ENCODE peak calls at places on chromosomes 5 and 9, in four cellular contexts. P is endothelial cell, U is A549, D is kidney. V is an unnamed sample.

GRCh38 chr5:36875789-36876388 is 680 bp upstream of the NIPBL start:
- DNase-seq in U (peak; percentile 38), P (peak; percentile 82), D (peak; percentile 95), V (peak; percentile 77)

GRCh38 chr5:96875805-96876291 is 452 bp upstream of the ERAP2 start:
- DNase-seq in P (no peak), D (no peak), U (peak; percentile 25), V (no peak)

GRCh38 chr5:117204404-117204803 is 629.8 kb upstream of the SEMA6A start:
- DNase-seq in D (no peak), P (no peak), U (no peak), V (no peak)

GRCh38 chr5:116382025-116382873 is 192.4 kb downstream of the SEMA6A start:
- DNase-seq in U (no peak), P (no peak), D (no peak), V (no peak)

GRCh38 chr9:84254972-84255371 is 85.6 kb downstream of the SLC28A3 start:
- DNase-seq in P (no peak), U (no peak), D (no peak), V (no peak)

GRCh38 chr5:61280205-61280604 is 51.9 kb upstream of the ZSWIM6 start:
- DNase-seq in U (no peak), P (no peak), D (no peak), V (no peak)

GRCh38 chr5:72252574-72253155 is 67.4 kb downstream of the MRPS27 start:
- DNase-seq in P (no peak), U (no peak), D (no peak), V (no peak)

GRCh38 chr9:14393382-14393781 is 79.4 kb upstream of the NFIB start:
- DNase-seq in U (no peak), P (no peak), D (no peak), V (no peak)

GRCh38 chr9:126146254-126147145 is 180.1 kb upstream of the MVB12B start:
- DNase-seq in D (peak; percentile 54), U (peak; percentile 70), P (peak; percentile 48), V (peak; percentile 70)

GRCh38 chr5:160629007-160629402 is 207.3 kb downstream of the PTTG1 start:
- DNase-seq in P (no peak), U (no peak), D (no peak), V (no peak)

GRCh38 chr9:98923724-98924123 is 20.0 kb upstream of the COL15A1 start:
- DNase-seq in P (no peak), D (no peak), U (no peak), V (no peak)

GRCh38 chr5:59496524-59497134 is 396.9 kb downstream of the PDE4D start:
- DNase-seq in U (no peak), P (peak; percentile 35), D (no peak), V (no peak)

GRCh38 chr5:76391014-76391413 is 12.1 kb upstream of the IQGAP2 start:
- DNase-seq in P (no peak), D (no peak), U (no peak), V (no peak)

GRCh38 chr5:170360712-170361501 is 28.3 kb downstream of the KCNMB1 start:
- DNase-seq in D (no peak), U (no peak), P (no peak), V (no peak)

GRCh38 chr9:132637351-132637750 is 32.4 kb downstream of the DDX31 start:
- DNase-seq in P (no peak), U (no peak), D (no peak), V (no peak)

GRCh38 chr5:78109891-78110324 is 184.6 kb downstream of the AP3B1 start:
- DNase-seq in P (no peak), U (no peak), D (no peak), V (peak; percentile 29)

GRCh38 chr5:137325721-137326120 is 173.4 kb downstream of the SPOCK1 start:
- DNase-seq in U (no peak), D (no peak), P (no peak), V (no peak)

GRCh38 chr5:43294226-43294625 is 19.0 kb downstream of the HMGCS1 start:
- DNase-seq in P (no peak), D (no peak), U (no peak), V (no peak)

DNA sequence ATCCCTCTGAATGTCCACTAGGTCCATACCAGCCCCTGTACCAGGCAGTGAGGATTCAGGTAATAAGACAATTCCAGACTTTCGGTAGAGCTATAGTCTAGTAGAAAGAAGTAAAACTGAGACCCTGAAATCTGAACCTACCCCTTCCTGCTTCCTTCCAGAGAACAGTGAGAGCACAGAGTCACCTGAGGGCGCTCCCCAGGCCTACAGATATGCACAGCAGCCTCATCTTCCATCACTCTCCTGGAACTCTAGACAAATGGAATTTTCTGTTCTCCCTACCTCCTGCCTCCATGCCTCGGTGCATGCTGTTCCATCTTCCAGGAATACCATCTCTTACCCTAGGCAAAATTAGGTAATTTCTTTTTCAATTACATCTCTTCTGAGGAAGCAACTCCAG is 3.1 kb upstream of the GNA14 start:
- DNase-seq in U (no peak), P (no peak), D (no peak), V (no peak)
- TF ChIP-seq CTCF in U (no peak), P (no peak), D (no peak), V (no peak)

DNA sequence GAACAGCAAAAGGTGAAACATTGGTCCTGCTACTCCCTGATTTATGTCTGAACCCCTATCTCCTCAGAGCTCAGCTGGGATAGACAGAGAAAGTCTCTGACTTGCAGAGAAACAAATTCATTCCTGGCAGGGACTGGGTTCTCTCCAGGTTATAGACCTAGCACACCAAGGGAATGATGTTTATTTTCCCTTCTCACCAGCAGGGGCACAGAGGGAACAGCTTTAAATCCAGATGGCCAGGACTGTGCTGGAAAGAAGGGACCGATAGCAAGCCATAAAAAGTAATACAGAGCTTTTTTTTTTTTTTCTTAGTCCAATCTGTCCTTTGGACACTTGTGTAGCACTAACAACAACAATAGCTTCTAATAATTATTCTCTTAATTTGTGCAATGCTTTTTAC is 141.1 kb upstream of the C9orf72 start:
- DNase-seq in D (no peak), U (peak; percentile 4), P (no peak), V (no peak)
- TF ChIP-seq CTCF in D (no peak), U (no peak), P (peak; percentile 29), V (no peak)

DNA sequence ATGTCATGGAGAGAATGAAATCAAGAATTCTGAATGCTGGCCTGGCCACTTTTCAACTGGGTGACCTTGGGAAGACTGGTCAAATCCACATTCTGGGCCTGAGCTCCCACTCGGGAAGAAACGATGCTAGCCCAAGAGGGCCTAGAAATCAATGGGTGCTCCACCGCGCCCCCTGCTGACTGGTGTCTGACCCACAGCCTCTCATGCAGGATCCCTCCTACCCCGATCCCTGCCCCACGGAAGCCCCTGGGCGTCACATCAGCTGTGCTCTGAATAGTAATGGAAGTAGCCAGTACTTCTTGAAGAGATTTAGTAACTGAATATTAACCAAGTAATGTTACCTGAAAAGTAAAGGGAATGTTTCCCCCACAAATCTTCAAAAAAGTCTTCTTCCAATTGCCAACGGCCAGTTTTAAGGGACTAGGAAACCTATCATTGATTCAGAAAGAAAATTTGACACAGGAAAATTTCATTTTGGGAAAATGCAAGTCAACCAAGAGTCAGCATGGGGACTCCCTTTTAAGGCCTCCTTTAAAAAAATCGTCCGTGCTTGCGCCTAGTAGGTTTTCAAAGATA is 43.9 kb downstream of the CRB2 start:
- DNase-seq in U (peak; percentile 65), D (no peak), P (peak; percentile 72), V (peak; percentile 58)
- TF ChIP-seq CTCF in U (peak; percentile 38), D (peak; percentile 22), P (peak; percentile 77), V (peak; percentile 64)

GRCh38 chr5:140223567-140223966 is 48.6 kb downstream of the CYSTM1 start:
- DNase-seq in U (no peak), D (no peak), P (no peak), V (no peak)

GRCh38 chr5:140225396-140225795 is 50.4 kb downstream of the CYSTM1 start:
- DNase-seq in P (no peak), U (no peak), D (no peak), V (no peak)

GRCh38 chr5:140224658-140225057 is 49.7 kb downstream of the CYSTM1 start:
- DNase-seq in U (no peak), P (no peak), D (no peak), V (no peak)

GRCh38 chr5:140228364-140228837 is 53.4 kb downstream of the CYSTM1 start:
- DNase-seq in P (no peak), D (no peak), U (no peak), V (no peak)

DNA sequence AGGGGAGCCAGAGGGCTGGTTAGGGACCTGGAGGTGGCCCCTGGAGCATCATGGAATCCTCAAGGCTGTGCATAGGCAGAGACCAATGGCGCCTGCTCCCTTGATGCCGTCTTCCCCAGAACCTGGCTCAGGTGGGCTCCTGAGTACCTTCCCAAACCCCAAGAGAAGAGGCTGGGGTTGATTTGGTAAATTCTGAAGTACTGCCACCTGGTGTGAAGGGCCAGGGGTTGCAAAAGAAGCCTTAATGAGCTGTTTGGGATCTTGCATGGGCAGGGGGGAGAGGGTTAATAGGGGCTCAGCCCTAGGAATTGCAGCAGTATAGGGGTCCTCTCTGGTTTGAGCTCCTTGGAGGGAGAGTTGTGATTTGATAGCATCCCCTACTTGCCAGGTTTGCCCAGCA is 52.1 kb downstream of the CYSTM1 start:
- DNase-seq in D (no peak), U (no peak), P (no peak), V (no peak)
- TF ChIP-seq CTCF in D (no peak), U (no peak), P (no peak), V (peak; percentile 19)

GRCh38 chr5:56273376-56274005 is 40.4 kb upstream of the ANKRD55 start:
- DNase-seq in D (no peak), U (no peak), P (no peak), V (no peak)

GRCh38 chr5:56270568-56271392 is 37.6 kb upstream of the ANKRD55 start:
- DNase-seq in D (peak; percentile 93), P (peak; percentile 84), U (peak; percentile 63), V (peak; percentile 71)

GRCh38 chr5:56272765-56273164 is 39.6 kb upstream of the ANKRD55 start:
- DNase-seq in D (no peak), U (no peak), P (no peak), V (no peak)

GRCh38 chr5:56270058-56270457 is 36.9 kb upstream of the ANKRD55 start:
- DNase-seq in P (no peak), D (no peak), U (no peak), V (no peak)

GRCh38 chr5:56269216-56269927 is 36.2 kb upstream of the ANKRD55 start:
- DNase-seq in U (peak; percentile 46), P (peak; percentile 35), D (no peak), V (peak; percentile 54)
- TF ChIP-seq CTCF in U (peak; percentile 53), P (peak; percentile 55), D (peak; percentile 59), V (peak; percentile 44)

GRCh38 chr5:150270546-150271295 is 18.9 kb downstream of the CAMK2A start:
- DNase-seq in D (no peak), P (no peak), U (no peak), V (no peak)

GRCh38 chr5:150271296-150271692 is 18.3 kb downstream of the CAMK2A start:
- DNase-seq in D (no peak), P (no peak), U (no peak), V (no peak)

GRCh38 chr5:150271923-150272322 is 17.6 kb downstream of the CAMK2A start:
- DNase-seq in U (no peak), P (no peak), D (no peak), V (no peak)

GRCh38 chr5:150274811-150275210 is 14.8 kb downstream of the CAMK2A start:
- DNase-seq in D (no peak), P (no peak), U (no peak), V (no peak)

GRCh38 chr5:150272531-150272930 is 17.0 kb downstream of the CAMK2A start:
- DNase-seq in P (peak; percentile 41), D (no peak), U (peak; percentile 59), V (peak; percentile 52)
- TF ChIP-seq CTCF in P (no peak), D (peak; percentile 52), U (peak; percentile 54), V (peak; percentile 31)

GRCh38 chr9:130110166-130110565 is 56.5 kb downstream of the GPR107 start:
- DNase-seq in U (no peak), D (no peak), P (no peak), V (no peak)
- TF ChIP-seq CTCF in U (no peak), D (no peak), P (no peak), V (no peak)

V was measured in GM13977.